ENCODE peak calls at places on chromosomes 3 and 15, in nine cellular contexts. Q, O, P, B, G, T, C, U and X are unnamed samples.
A peak's percentile ranks its signal among the peaks of the same experiment; 100 is the strongest.

GRCh38 chr3:123385981-123386380 is 62.9 kb downstream of the ADCY5 start:
- DNase-seq in O (no peak), B (peak; percentile 57), T (no peak), P (peak; percentile 48), C (no peak), G (no peak), Q (no peak), U (no peak), X (no peak)

GRCh38 chr3:159796744-159797143 is 191.9 kb upstream of the IL12A start:
- DNase-seq in C (no peak), O (no peak), P (peak; percentile 37), Q (no peak), B (peak; percentile 96), T (no peak), G (no peak), U (no peak), X (no peak)

GRCh38 chr3:10505050-10505790 is at the start of gene ATP2B2:
- DNase-seq in C (no peak), B (peak; percentile 13), T (peak; percentile 77), O (peak; percentile 13), G (no peak), Q (peak; percentile 68), P (no peak), U (peak; percentile 95), X (peak; percentile 32)

GRCh38 chr3:125398952-125399351 is 23.8 kb upstream of the ZNF148 start:
- DNase-seq in G (no peak), Q (no peak), O (peak; percentile 21), U (no peak), P (peak; percentile 20), B (no peak), T (peak; percentile 42), C (no peak), X (peak; percentile 13)

GRCh38 chr3:171772427-171773056 is 37.7 kb downstream of the PLD1 start:
- DNase-seq in T (peak; percentile 84), G (peak; percentile 67), U (peak; percentile 64), C (peak; percentile 52), O (peak; percentile 56), Q (peak; percentile 73), B (peak; percentile 85), P (peak; percentile 74), X (peak; percentile 77)

GRCh38 chr3:10140996-10141546 is 507 bp upstream of the VHL start:
- DNase-seq in G (no peak), T (no peak), B (no peak), P (no peak), C (no peak), U (no peak), Q (no peak), O (peak; percentile 12), X (no peak)

GRCh38 chr3:181727122-181728036 is 15.7 kb downstream of the SOX2 start:
- DNase-seq in C (no peak), P (no peak), U (no peak), Q (peak; percentile 82), G (peak; percentile 46), O (peak; percentile 37), B (no peak), T (peak; percentile 74), X (no peak)

GRCh38 chr15:70507772-70508351 is 255.5 kb downstream of the UACA start:
- DNase-seq in P (peak; percentile 97), O (peak; percentile 23), U (no peak), C (no peak), G (no peak), Q (no peak), B (peak; percentile 83), T (no peak), X (peak; percentile 80)

GRCh38 chr3:58508437-58508836 is 16.5 kb downstream of the KCTD6 start:
- DNase-seq in T (no peak), U (no peak), C (no peak), Q (no peak), P (no peak), G (no peak), O (no peak), B (no peak), X (no peak)

GRCh38 chr3:126482503-126483255 is 7.0 kb upstream of the ZXDC start:
- DNase-seq in T (no peak), B (no peak), P (no peak), O (no peak), C (no peak), Q (no peak), U (no peak), G (no peak), X (no peak)

GRCh38 chr15:64858136-64858535 is 16.4 kb downstream of the PLEKHO2 start:
- DNase-seq in G (no peak), T (no peak), U (no peak), O (no peak), C (no peak), Q (no peak), B (no peak), P (no peak), X (no peak)

GRCh38 chr3:178476886-178477285 is 59.4 kb upstream of the KCNMB2 start:
- DNase-seq in U (no peak), Q (no peak), O (no peak), B (peak; percentile 19), G (no peak), C (no peak), T (no peak), P (no peak), X (no peak)

GRCh38 chr3:171966533-171967136 is 72.7 kb upstream of the FNDC3B start:
- DNase-seq in B (peak; percentile 48), C (no peak), T (no peak), U (no peak), G (no peak), P (no peak), O (no peak), Q (no peak), X (no peak)

DNA sequence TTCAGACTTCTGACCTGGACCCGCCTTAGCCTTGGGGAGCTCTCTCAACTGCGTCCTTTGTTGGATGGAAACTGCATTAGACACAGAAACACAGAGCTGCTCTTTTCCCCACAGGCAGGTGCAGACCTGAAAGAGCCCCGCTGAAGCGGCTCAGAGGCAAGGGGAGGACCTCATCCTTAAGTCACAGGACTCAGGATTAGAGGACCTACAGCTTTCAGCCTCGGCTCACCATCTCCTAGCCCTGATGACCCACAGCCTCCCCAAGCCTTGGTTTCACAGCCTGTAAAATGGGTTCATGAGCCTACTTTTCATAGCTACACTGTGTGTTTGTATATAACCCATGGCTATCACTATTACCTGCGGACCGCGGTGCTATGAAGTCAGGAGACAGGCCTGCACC is 20.0 kb downstream of the ZNF710 start:
- DNase-seq in O (no peak), C (no peak), B (no peak), P (no peak), U (no peak), G (peak; percentile 82), Q (no peak), T (no peak), X (no peak)
- TF ChIP-seq EZH2phosphoT487 in O (no peak), C (no peak), B (no peak), P (no peak), U (no peak), G (no peak), Q (no peak), T (no peak), X (no peak)

DNA sequence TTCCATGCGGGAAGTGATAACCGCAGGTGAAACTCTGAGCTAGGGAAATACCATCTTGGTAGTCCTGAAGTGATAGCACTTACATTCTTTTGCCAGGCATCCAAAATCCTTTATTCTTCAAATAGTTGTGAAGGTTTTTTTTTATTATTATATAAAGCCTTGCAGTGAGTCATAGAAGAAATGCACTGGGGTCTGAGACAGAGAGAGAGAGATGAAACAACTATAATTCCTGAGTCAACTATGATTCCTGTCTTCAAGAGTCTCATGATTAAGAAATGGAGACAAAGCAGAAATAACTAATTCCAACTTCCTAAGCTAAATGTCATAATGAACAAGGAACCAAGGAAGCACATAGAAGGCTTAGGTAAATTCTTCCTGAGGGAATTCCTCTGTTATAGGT is 495.6 kb downstream of the LPP start:
- DNase-seq in B (peak; percentile 65), O (no peak), U (no peak), G (no peak), P (no peak), Q (no peak), T (no peak), C (no peak), X (no peak)
- TF ChIP-seq EZH2phosphoT487 in B (no peak), O (no peak), U (no peak), G (no peak), P (no peak), Q (no peak), T (no peak), C (no peak), X (no peak)

GRCh38 chr3:128243602-128244504 is 90.6 kb downstream of the EEFSEC start:
- DNase-seq in Q (no peak), P (no peak), C (no peak), U (no peak), O (no peak), B (no peak), T (no peak), G (no peak), X (no peak)

GRCh38 chr3:128245460-128245859 is 92.2 kb downstream of the EEFSEC start:
- DNase-seq in C (no peak), Q (no peak), T (no peak), U (no peak), O (no peak), B (no peak), G (no peak), P (no peak), X (no peak)

GRCh38 chr3:128241741-128242140 is 88.5 kb downstream of the EEFSEC start:
- DNase-seq in Q (no peak), O (no peak), B (no peak), U (no peak), T (no peak), C (no peak), P (no peak), G (no peak), X (no peak)

GRCh38 chr3:128240232-128240631 is 87.0 kb downstream of the EEFSEC start:
- DNase-seq in G (no peak), T (no peak), B (no peak), Q (no peak), U (no peak), O (no peak), P (no peak), C (no peak), X (no peak)

DNA sequence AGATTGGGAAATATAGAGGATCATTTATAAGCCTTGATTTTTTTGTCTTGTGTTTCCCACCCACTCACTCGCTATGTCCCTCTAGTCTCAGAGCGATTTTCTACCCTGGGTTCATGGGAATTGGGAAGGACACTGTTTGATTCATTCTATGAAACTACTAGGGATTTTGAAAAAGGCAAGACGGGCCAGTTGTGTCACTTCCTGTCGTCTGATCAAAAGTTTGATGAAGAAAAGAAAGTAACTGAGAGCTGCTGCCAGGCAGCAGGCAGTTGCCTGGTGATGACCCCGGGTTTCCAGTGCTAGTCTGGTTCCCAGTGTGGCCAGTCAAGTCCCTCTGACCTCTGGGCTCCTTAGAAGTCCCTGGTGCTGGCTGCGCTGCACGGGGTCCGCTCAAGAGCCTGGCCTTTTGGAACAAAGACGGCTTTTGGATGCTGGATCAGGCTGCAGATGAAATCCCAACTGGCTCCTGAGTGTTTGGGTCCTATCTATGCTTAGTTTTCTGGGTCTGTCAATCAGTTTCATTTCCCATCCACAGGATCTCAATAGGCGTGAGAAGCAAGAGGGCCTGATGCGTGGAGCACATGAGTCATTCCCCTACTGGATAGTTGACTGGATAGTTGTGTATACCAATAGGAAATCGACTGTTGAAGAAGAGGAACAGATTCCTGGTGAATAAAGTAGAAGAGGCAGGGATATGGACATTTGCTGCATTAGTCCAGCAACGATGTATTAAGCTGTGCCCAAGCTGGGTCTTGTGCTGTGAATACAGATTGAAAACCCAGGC is 89.7 kb downstream of the EEFSEC start:
- DNase-seq in G (no peak), P (no peak), B (peak; percentile 12), U (no peak), C (no peak), O (no peak), T (no peak), Q (no peak), X (no peak)
- TF ChIP-seq EZH2phosphoT487 in G (no peak), P (no peak), B (no peak), U (no peak), C (no peak), O (no peak), T (no peak), Q (no peak), X (no peak)

GRCh38 chr3:184314700-184315505 is 497 bp downstream of the EIF4G1 start:
- DNase-seq in Q (peak; percentile 80), O (peak; percentile 52), P (peak; percentile 61), C (no peak), U (peak; percentile 87), T (peak; percentile 66), B (peak; percentile 90), G (peak; percentile 67), X (peak; percentile 90)
- TF ChIP-seq EZH2phosphoT487 in Q (no peak), O (no peak), P (no peak), C (no peak), U (no peak), T (no peak), B (no peak), G (no peak), X (no peak)